ENCODE peak calls at places on chromosome X, in five cellular contexts. E, Z, Y, N and B are unnamed samples.

GRCh38 chrX:69424161-69424560 is 80.0 kb upstream of the NALF2 start:
- DNase-seq in E (no peak), Z (no peak), Y (no peak), N (no peak), B (no peak)

GRCh38 chrX:101252634-101253033 is 33.0 kb downstream of the DRP2 start:
- DNase-seq in Y (no peak), N (no peak), E (no peak), Z (no peak), B (no peak)

GRCh38 chrX:37926700-37927099 is 79.3 kb upstream of the DYNLT3 start:
- DNase-seq in N (no peak), E (no peak), Y (no peak), Z (no peak), B (no peak)

GRCh38 chrX:110734894-110735541 is 60.6 kb downstream of the CHRDL1 start:
- DNase-seq in N (no peak), Z (no peak), Y (no peak), E (no peak), B (no peak)

GRCh38 chrX:68659385-68659784 is 11.9 kb downstream of the STARD8 start:
- DNase-seq in Y (no peak), N (no peak), Z (no peak), E (no peak), B (no peak)

GRCh38 chrX:134520860-134521390 is 61.0 kb downstream of the HPRT1 start:
- DNase-seq in N (no peak), Z (no peak), E (no peak), Y (peak; percentile 52), B (no peak)

GRCh38 chrX:11331788-11332187 is 38.6 kb downstream of the AMELX start:
- DNase-seq in E (no peak), N (no peak), Z (no peak), Y (no peak), B (no peak)

GRCh38 chrX:65924938-65925507 is 114.9 kb downstream of the VSIG4 start:
- DNase-seq in E (no peak), N (no peak), Z (no peak), Y (peak; percentile 58), B (no peak)

GRCh38 chrX:140318306-140318705 is 186.6 kb downstream of the SOX3 start:
- DNase-seq in Y (no peak), N (no peak), E (no peak), Z (no peak), B (no peak)

GRCh38 chrX:138777230-138777629 is 65.7 kb upstream of the FGF13 start:
- DNase-seq in N (no peak), Y (no peak), Z (no peak), E (no peak), B (no peak)

GRCh38 chrX:116378961-116379360 is 57.4 kb upstream of the SLC6A14 start:
- DNase-seq in N (no peak), E (no peak), Y (no peak), Z (no peak), B (no peak)

GRCh38 chrX:38468758-38469157 is 92.6 kb upstream of the TSPAN7 start:
- DNase-seq in N (no peak), Y (no peak), Z (no peak), E (no peak), B (no peak)

GRCh38 chrX:150607200-150607599 is 38.8 kb downstream of the MTM1 start:
- DNase-seq in E (no peak), Y (peak; percentile 3), Z (no peak), N (no peak), B (no peak)

GRCh38 chrX:35406386-35406785 is 391.8 kb upstream of the MAGEB16 start:
- DNase-seq in Z (no peak), N (no peak), E (no peak), Y (no peak), B (no peak)

GRCh38 chrX:10190367-10190766 is 33.6 kb downstream of the CLCN4 start:
- DNase-seq in Z (no peak), E (no peak), Y (peak; percentile 63), N (peak; percentile 41), B (no peak)

GRCh38 chrX:113473418-113473817 is 632.8 kb upstream of the AMOT start:
- DNase-seq in Y (no peak), E (no peak), N (no peak), Z (no peak), B (no peak)

GRCh38 chrX:15769300-15769954 is 20.9 kb upstream of the ZRSR2 start:
- DNase-seq in N (no peak), E (no peak), Y (no peak), Z (no peak), B (no peak)

GRCh38 chrX:36908801-36909403 is 99.3 kb upstream of the FAM47C start:
- DNase-seq in Y (no peak), N (no peak), E (no peak), Z (no peak), B (no peak)

GRCh38 chrX:15471016-15471415 is 22.1 kb downstream of the PIR start:
- DNase-seq in Y (peak; percentile 68), Z (peak; percentile 19), E (peak; percentile 39), N (peak; percentile 69), B (peak; percentile 22)

GRCh38 chrX:18674788-18675735 is 3.2 kb upstream of the RS1 start:
- DNase-seq in Z (peak; percentile 52), E (peak; percentile 73), Y (peak; percentile 67), N (peak; percentile 59), B (peak; percentile 77)
- H3K27ac ChIP-seq in Z (peak overlapping the region; percentile 94), E (peak overlapping the region; percentile 76), Y (peak overlapping the region; percentile 81), N (peak overlapping the region; percentile 91), B (peak overlapping the region; percentile 58)

GRCh38 chrX:118520858-118521206 is 25.2 kb downstream of the DOCK11 start:
- DNase-seq in E (no peak), Z (no peak), Y (no peak), N (no peak), B (no peak)
- H3K27ac ChIP-seq in E (no peak overlapping the region), Z (no peak overlapping the region), Y (no peak overlapping the region), N (peak overlapping the region; percentile 73), B (no peak overlapping the region)

DNA sequence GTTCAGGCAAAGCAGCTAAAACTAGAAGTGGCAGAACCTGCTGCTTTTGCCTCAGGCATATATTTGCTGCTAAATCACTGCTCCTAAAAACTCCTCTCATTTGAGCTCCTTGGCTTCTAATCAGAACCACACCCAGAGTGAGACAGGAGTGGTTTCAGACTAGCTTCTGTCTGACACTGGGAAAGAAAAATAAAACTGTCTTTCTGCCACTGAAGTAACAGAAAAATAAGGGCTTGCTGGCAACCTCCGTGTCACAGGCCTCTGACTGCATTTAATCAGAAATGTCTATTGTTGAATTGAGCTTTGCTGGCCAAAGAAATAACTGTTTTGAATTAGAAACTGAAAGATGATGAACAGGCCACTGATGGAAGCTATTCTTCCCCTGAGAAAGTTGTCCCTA is 52.1 kb upstream of the RAP2C start:
- DNase-seq in N (peak; percentile 20), E (no peak), Z (no peak), Y (no peak), B (no peak)
- H3K27ac ChIP-seq in N (peak overlapping the region; percentile 53), E (no peak overlapping the region), Z (peak overlapping the region; percentile 19), Y (no peak overlapping the region), B (no peak overlapping the region)

GRCh38 chrX:48919947-48920712 is 1.3 kb upstream of the PIM2 start:
- DNase-seq in N (no peak), E (peak; percentile 63), Z (no peak), Y (no peak), B (no peak)
- H3K27ac ChIP-seq in N (peak overlapping the region; percentile 91), E (peak overlapping the region; percentile 100), Z (peak overlapping the region; percentile 90), Y (no peak overlapping the region), B (no peak overlapping the region)

DNA sequence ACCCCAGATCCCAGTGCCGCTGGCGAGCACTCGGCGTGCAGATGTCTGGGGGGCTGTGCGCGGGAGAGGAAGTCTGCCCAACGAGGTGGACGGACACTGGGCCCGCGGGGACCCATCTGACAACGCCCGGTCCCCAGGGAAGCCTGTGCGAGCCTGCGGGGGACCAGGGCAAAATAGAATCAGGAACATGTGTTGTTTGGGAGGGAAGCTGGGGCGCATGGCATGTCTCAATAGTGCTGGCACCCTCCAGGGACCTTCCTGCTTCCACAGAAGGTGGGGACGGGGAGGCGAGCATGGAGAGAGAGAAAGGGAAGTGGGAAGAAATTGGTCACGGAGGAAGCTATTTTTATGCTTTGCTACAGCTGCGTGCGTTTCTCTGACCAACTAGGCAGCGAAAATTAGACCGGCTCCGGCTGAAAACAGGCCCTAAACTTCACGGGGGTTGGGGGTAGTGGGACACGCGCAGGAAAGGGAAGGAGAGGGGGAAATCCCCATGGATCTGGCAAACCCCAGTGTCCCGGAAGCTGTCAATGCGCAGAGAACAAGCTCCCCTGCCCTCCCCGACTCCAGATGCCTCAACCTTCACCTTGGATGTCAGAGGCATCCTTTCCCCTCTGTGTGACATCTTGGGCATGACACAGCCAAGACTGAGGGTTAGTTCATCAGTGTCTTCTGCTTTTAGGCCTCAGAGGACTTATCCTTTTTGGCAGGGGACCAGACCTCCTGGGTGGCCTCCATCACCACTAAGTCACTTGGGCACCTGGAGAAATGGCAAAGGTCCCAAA is 169.8 kb upstream of the BCOR start:
- DNase-seq in Y (peak; percentile 61), N (peak; percentile 42), Z (peak; percentile 12), E (no peak), B (no peak)
- H3K27ac ChIP-seq in Y (peak overlapping the region; percentile 69), N (peak overlapping the region; percentile 84), Z (peak overlapping the region; percentile 64), E (no peak overlapping the region), B (no peak overlapping the region)

DNA sequence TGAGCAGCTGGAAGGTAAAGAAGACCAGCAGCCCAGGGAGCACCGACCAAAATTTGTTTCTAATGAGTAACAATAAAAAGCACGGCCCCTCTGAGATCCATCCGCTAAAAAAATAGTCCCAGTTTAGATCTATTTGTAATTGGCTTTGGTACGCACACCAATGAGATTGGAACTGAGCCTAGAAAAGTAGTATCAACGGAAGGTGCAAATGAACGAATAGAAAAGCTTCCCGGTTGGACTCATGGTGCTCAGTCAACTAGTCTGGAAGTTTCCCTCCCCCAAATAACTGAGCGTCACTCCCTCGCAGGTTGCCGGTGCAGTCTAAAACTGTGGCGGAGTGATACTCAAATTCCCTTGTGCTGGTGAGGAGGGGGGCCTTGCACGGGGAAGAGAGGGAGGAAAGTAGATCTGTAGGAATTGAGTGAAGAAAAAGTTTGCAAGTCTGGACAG is at the start of gene COL4A5:
- DNase-seq in E (no peak), Z (no peak), N (peak; percentile 26), Y (no peak), B (peak; percentile 0)
- H3K27ac ChIP-seq in E (no peak within 1 kb of the TSS), Z (no peak within 1 kb of the TSS), N (peak within 1 kb of the TSS; percentile 79), Y (no peak within 1 kb of the TSS), B (no peak within 1 kb of the TSS)

GRCh38 chrX:154037754-154038153 is 18.1 kb upstream of the IRAK1 start:
- DNase-seq in Y (no peak), Z (no peak), N (no peak), E (no peak), B (no peak)

GRCh38 chrX:154043003-154043402 is 23.3 kb upstream of the IRAK1 start:
- DNase-seq in E (no peak), N (peak; percentile 48), Y (peak; percentile 41), Z (no peak), B (no peak)

GRCh38 chrX:154039577-154039976 is 19.9 kb upstream of the IRAK1 start:
- DNase-seq in Z (no peak), Y (peak; percentile 67), N (no peak), E (no peak), B (no peak)

GRCh38 chrX:154040863-154041262 is 21.2 kb upstream of the IRAK1 start:
- DNase-seq in E (no peak), Z (no peak), Y (no peak), N (no peak), B (no peak)

DNA sequence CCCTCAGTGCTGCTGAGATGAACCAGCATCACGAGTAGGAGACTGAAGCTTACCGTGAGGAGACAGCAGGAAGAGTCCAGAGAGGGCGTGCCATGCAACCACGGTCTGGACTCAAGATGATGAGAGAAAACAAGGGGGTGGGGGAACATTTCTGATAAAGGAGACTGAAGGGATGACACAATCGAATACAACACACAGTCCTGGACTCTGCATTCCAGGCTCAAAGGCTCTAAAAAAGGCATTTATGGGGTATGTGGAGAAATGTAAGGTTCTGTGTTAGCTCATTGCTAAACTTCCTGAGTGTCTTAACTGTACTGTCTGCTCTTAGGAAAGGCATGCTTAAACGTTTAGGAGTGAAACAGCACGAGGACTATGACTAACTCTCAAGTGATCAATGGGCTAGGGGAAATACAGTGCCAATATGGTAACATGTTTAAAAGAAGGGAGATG is 20.6 kb upstream of the IRAK1 start:
- DNase-seq in Z (no peak), E (no peak), N (peak; percentile 27), Y (peak; percentile 85), B (no peak)
- H3K27ac ChIP-seq in Z (no peak overlapping the region), E (no peak overlapping the region), N (peak overlapping the region; percentile 17), Y (peak overlapping the region; percentile 85), B (no peak overlapping the region)